ENCODE peak calls at places on chromosomes 4 and X, in seven cellular contexts. S is NCI-H1092; T is activated CD8-positive, alpha-beta memory T cell treated with anti-CD3 and anti-CD28 coated beads for 48 hours; X is NCI-H2029; E is T-helper 2 cell; P is substantia nigra; B is SW480. Q is an unnamed sample.

GRCh38 chr4:5050520-5050955 is 742 bp upstream of the STK32B start:
- DNase-seq in S (peak), X (peak), P (peak), B (peak), T (no peak), E (no peak), Q (no peak)

GRCh38 chr4:15245006-15245530 is 182.8 kb upstream of the C1QTNF7 start:
- DNase-seq in B (no peak), T (no peak), X (no peak), P (no peak), S (no peak), E (no peak), Q (no peak)

GRCh38 chr4:181007751-181008150 is 1235.5 kb upstream of the TENM3 start:
- DNase-seq in E (no peak), X (no peak), P (no peak), S (no peak), T (no peak), B (no peak), Q (no peak)

GRCh38 chr4:5874811-5875465 is 17.9 kb downstream of the CRMP1 start:
- DNase-seq in P (no peak), S (no peak), B (no peak), T (no peak), E (no peak), X (no peak), Q (no peak)

GRCh38 chrX:123481908-123482873 is 250.7 kb downstream of the THOC2 start:
- DNase-seq in T (no peak), E (no peak), X (no peak), B (no peak), S (no peak), P (no peak), Q (no peak)

GRCh38 chr4:7970031-7970946 is 30.6 kb upstream of the AFAP1 start:
- DNase-seq in E (no peak), P (no peak), T (no peak), S (no peak), X (no peak), B (peak), Q (peak)

GRCh38 chr4:176268963-176269362 is at the start of gene ASB5:
- DNase-seq in T (no peak), E (no peak), P (no peak), X (no peak), S (no peak), B (no peak), Q (no peak)

GRCh38 chr4:185874516-185875230 is 62.7 kb upstream of the SORBS2 start:
- DNase-seq in T (no peak), P (no peak), E (no peak), B (no peak), X (no peak), S (no peak), Q (no peak)

GRCh38 chr4:8522160-8523120 is 57.8 kb upstream of the GPR78 start:
- DNase-seq in X (no peak), B (no peak), P (no peak), S (no peak), T (no peak), E (no peak), Q (no peak)

GRCh38 chr4:15586046-15586445 is 69.1 kb downstream of the FBXL5 start:
- DNase-seq in P (no peak), E (no peak), T (no peak), S (no peak), B (no peak), X (no peak), Q (no peak)

GRCh38 chr4:165556383-165556782 is 177.6 kb downstream of the CPE start:
- DNase-seq in E (no peak), P (no peak), T (no peak), S (no peak), X (no peak), B (no peak), Q (no peak)

GRCh38 chrX:24890677-24891076 is 125.1 kb downstream of the ARX start:
- DNase-seq in S (no peak), X (no peak), E (no peak), B (peak), P (no peak), T (no peak), Q (no peak)

GRCh38 chr4:55658657-55659056 is 22.6 kb upstream of the NMU start:
- DNase-seq in T (no peak), X (no peak), S (no peak), P (no peak), E (no peak), B (no peak), Q (no peak)

GRCh38 chrX:41275661-41276609 is 58.0 kb upstream of the DDX3X start:
- DNase-seq in E (peak), S (peak), X (no peak), P (peak), B (peak), T (peak), Q (peak)

GRCh38 chrX:72498782-72499181 is 73.9 kb downstream of the HDAC8 start:
- DNase-seq in E (no peak), X (no peak), B (no peak), S (no peak), P (no peak), T (no peak), Q (no peak)

GRCh38 chr4:100984901-100985300 is 362.4 kb downstream of the PPP3CA start:
- DNase-seq in X (no peak), B (no peak), S (no peak), T (no peak), E (no peak), P (no peak), Q (no peak)

GRCh38 chrX:1598876-1599790 is 7.7 kb downstream of the AKAP17A start:
- DNase-seq in X (no peak), S (no peak), T (no peak), E (no peak), B (no peak), P (no peak), Q (peak)

GRCh38 chr4:39410415-39410814 is 3.7 kb downstream of the KLB start:
- DNase-seq in B (no peak), T (no peak), P (no peak), E (no peak), X (no peak), S (no peak), Q (no peak)

GRCh38 chr4:168634276-168634802 is 137.5 kb downstream of the PALLD start:
- DNase-seq in X (no peak), T (no peak), S (no peak), P (no peak), B (peak), E (no peak), Q (no peak)

GRCh38 chr4:8362483-8362882 is 78.0 kb downstream of the ACOX3 start:
- DNase-seq in P (no peak), X (no peak), S (no peak), T (no peak), E (no peak), B (no peak), Q (no peak)

GRCh38 chrX:73903941-73904340 is 340.9 kb downstream of the CHIC1 start:
- DNase-seq in X (no peak), E (no peak), P (no peak), S (no peak), B (no peak), T (no peak), Q (no peak)

GRCh38 chrX:45788315-45788714 is 587.6 kb upstream of the DIPK2B start:
- DNase-seq in X (no peak), P (no peak), S (no peak), E (no peak), T (no peak), B (no peak), Q (no peak)

Q was measured in stimulated activated effector memory CD8-positive, alpha-beta T cell treated with anti-CD3 and anti-CD28 coated beads, Interleukin-12 subunit alpha, Interleukin-12 subunit beta, amount 100 ng/mL, for 72 hours.